ENCODE peak calls at places on chromosome 1, in nine cellular contexts. C, W, V, N, K, L, S, U and Q are unnamed samples. For H3K4me1, the result is how much of the 10 kb centered on the place peaks cover.

GRCh38 chr1:56265205-56265604 is 314.2 kb downstream of the PLPP3 start:
- DNase-seq in C (no peak), W (no peak), V (no peak), N (no peak), K (no peak), L (no peak), S (no peak), U (no peak), Q (no peak)

GRCh38 chr1:100358210-100358609 is 5.9 kb downstream of the CDC14A start:
- DNase-seq in C (no peak), W (no peak), V (peak), N (peak), K (no peak), L (no peak), S (no peak), U (peak), Q (no peak)

GRCh38 chr1:210905944-210906453 is 227.9 kb downstream of the KCNH1 start:
- DNase-seq in C (no peak), W (no peak), V (no peak), N (no peak), K (no peak), L (no peak), S (no peak), U (no peak), Q (no peak)

GRCh38 chr1:37342736-37343135 is 131.6 kb upstream of the ZC3H12A start:
- DNase-seq in C (no peak), W (no peak), V (no peak), N (no peak), K (no peak), L (no peak), S (no peak), U (peak), Q (no peak)

GRCh38 chr1:196415978-196416377 is 192.3 kb downstream of the KCNT2 start:
- DNase-seq in C (no peak), W (no peak), V (no peak), N (no peak), K (no peak), L (no peak), S (no peak), U (no peak), Q (no peak)

GRCh38 chr1:155261401-155261887 is 716 bp downstream of the SCAMP3 start:
- DNase-seq in C (no peak), W (no peak), V (peak), N (peak), K (no peak), L (no peak), S (no peak), U (no peak), Q (no peak)

GRCh38 chr1:87600848-87601247 is 272.2 kb downstream of the LMO4 start:
- DNase-seq in C (no peak), W (no peak), V (no peak), N (no peak), K (no peak), L (no peak), S (no peak), U (no peak), Q (no peak)

GRCh38 chr1:91781371-91781825 is 104.6 kb downstream of the TGFBR3 start:
- DNase-seq in C (no peak), W (no peak), V (no peak), N (peak), K (no peak), L (no peak), S (no peak), U (no peak), Q (no peak)

GRCh38 chr1:64042331-64043100 is 160.9 kb upstream of the UBE2U start:
- DNase-seq in C (no peak), W (peak), V (no peak), N (peak), K (peak), L (no peak), S (no peak), U (no peak), Q (no peak)

DNA sequence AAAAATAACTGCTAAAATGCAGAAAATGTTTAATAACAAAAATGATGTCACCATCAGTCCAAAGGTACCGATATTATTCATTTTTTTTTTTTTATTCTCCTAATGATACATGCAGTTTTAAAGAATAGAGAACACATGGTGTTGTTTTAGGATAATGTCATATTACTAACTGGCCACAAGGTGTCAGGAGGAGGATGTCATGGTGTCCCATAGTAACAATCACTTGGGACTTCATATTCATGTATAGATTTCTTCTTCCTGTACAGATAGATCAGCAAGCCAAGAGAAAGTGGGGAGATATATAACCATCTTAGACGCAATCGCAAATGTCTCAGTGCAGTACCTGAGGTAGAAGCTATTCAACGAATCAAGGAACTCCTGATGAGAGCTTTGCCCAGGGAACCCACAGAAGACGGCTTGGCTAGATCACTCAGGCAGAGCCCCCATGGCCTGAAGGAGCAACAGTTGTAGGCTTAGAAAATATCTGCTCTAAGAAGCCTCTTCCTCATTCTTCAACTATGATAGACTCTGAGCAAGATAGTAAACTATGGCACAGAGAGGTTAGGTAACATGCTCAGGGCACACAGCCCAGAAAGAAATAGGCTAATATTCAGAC is 12.3 kb downstream of the OR2T11 start:
- DNase-seq in C (peak), W (no peak), V (peak), N (peak), K (no peak), L (no peak), S (no peak), U (peak), Q (no peak)
- TF ChIP-seq CTCF in C (peak), W (peak), V (peak), N (peak), K (peak), L (peak), S (peak), U (peak), Q (peak)

GRCh38 chr1:21927531-21928237 is 9.4 kb downstream of the HSPG2 start:
- DNase-seq in C (peak), W (peak), V (no peak), N (peak), K (peak), L (peak), S (peak), U (no peak), Q (no peak)

GRCh38 chr1:21926814-21927530 is 10.1 kb downstream of the HSPG2 start:
- DNase-seq in C (no peak), W (no peak), V (no peak), N (peak), K (peak), L (peak), S (peak), U (no peak), Q (no peak)

GRCh38 chr1:21926065-21926464 is 11.0 kb downstream of the HSPG2 start:
- DNase-seq in C (no peak), W (no peak), V (no peak), N (no peak), K (no peak), L (no peak), S (no peak), U (no peak), Q (no peak)

GRCh38 chr1:21924503-21925005 is 12.6 kb downstream of the HSPG2 start:
- DNase-seq in C (no peak), W (no peak), V (no peak), N (peak), K (no peak), L (no peak), S (peak), U (no peak), Q (no peak)

DNA sequence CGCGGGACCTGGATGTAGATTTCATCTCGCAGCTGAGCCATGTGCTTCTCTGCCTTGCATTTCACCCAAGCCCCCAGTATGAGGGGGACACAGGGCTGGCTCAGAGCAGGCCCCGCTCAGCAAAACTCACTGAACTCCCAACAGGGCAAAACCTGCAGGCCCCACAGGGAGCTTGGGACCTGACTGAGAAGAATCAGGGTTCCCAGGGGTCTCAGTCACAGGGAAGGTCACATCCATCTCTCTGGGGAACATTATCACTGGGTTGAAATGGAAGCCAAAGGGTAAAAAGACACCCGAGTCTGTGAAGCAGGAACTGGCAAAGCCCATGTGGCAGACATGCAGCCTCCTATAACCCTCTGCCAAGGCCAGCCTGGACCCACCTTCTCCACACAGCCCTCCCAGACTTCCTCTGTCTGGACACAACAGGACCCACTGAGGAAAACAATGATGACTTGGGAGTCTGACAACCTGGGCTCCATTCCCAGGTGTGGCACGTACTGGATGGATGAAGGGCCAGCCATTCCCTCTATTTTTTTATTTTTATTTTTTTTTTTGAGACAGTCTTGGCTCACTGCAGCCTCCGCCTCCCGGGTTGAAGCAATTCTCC is 11.7 kb downstream of the HSPG2 start:
- DNase-seq in C (no peak), W (no peak), V (no peak), N (peak), K (no peak), L (no peak), S (no peak), U (no peak), Q (no peak)
- H3K4me1 ChIP-seq in C (half or more), W (half or more), V (under half), N (half or more), K (under half), L (half or more), S (half or more), U (under half), Q (half or more)

GRCh38 chr1:15936025-15936424 is 39.9 kb downstream of the ZBTB17 start:
- DNase-seq in C (no peak), W (peak), V (no peak), N (no peak), K (no peak), L (no peak), S (no peak), U (no peak), Q (peak)

GRCh38 chr1:15939181-15940109 is 36.5 kb downstream of the ZBTB17 start:
- DNase-seq in C (peak), W (peak), V (no peak), N (peak), K (no peak), L (peak), S (peak), U (no peak), Q (no peak)

GRCh38 chr1:15938628-15939161 is 37.2 kb downstream of the ZBTB17 start:
- DNase-seq in C (no peak), W (peak), V (no peak), N (no peak), K (no peak), L (no peak), S (no peak), U (no peak), Q (no peak)

GRCh38 chr1:15937146-15937545 is 38.8 kb downstream of the ZBTB17 start:
- DNase-seq in C (no peak), W (peak), V (no peak), N (no peak), K (no peak), L (no peak), S (no peak), U (no peak), Q (peak)

DNA sequence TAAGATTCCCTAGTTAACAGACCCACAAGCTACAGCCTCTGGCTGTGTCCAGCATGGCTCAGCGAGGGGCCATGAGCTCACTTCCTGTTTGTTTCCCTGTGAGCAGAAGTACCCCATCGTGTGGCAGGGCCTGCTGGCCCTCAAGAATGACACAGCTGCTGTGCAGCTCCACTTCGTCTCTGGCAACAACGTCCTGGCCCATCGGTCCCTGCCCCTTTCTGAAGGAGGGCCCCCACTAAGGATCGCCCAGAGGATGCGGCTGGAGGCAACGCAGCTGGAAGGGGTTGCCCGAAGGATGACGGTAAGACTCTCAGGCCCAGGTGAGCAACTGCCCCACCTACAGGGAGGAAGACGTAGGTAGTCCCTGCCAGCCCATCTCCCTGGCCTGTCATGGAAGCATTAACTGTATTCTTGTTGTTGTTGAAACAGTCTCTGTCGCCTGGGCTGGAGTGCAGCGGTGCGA is 38.2 kb downstream of the ZBTB17 start:
- DNase-seq in C (no peak), W (peak), V (peak), N (peak), K (no peak), L (no peak), S (no peak), U (peak), Q (peak)
- TF ChIP-seq CTCF in C (peak), W (no peak), V (peak), N (no peak), K (no peak), L (no peak), S (no peak), U (peak), Q (no peak)

DNA sequence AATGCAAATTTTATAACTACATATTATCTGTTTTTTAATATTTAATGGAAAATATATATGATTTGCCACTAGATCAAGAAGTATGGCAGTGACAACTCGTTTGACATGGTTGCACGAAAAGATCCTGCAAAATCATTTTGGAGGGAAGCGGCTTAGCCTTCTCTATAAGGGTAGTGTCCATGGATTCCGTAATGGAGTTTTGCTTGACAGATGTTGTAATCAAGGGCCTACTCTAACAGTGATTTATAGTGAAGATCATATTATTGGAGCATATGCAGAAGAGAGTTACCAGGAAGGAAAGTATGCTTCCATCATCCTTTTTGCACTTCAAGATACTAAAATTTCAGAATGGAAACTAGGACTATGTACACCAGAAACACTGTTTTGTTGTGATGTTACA is 483 bp downstream of the IFI44 start:
- DNase-seq in C (no peak), W (no peak), V (no peak), N (peak), K (no peak), L (no peak), S (no peak), U (no peak), Q (no peak)
- H3K4me1 ChIP-seq in C (under half), W (half or more), V (under half), N (under half), K (under half), L (under half), S (under half), U (under half), Q (under half)

GRCh38 chr1:41038110-41038509 is 16.6 kb upstream of the SLFNL1 start:
- DNase-seq in C (no peak), W (no peak), V (no peak), N (no peak), K (no peak), L (no peak), S (no peak), U (peak), Q (no peak)
- TF ChIP-seq CTCF in C (peak), W (no peak), V (no peak), N (no peak), K (peak), L (peak), S (no peak), U (peak), Q (no peak)

GRCh38 chr1:172431224-172431623 is 10.7 kb downstream of the C1orf105 start:
- DNase-seq in C (no peak), W (no peak), V (no peak), N (no peak), K (no peak), L (no peak), S (no peak), U (no peak), Q (no peak)
- H3K4me1 ChIP-seq in C (under half), W (under half), V (under half), N (under half), K (under half), L (under half), S (under half), U (under half), Q (under half)

GRCh38 chr1:13543927-13544556 is 30.2 kb upstream of the LRRC38 start:
- DNase-seq in C (no peak), W (peak), V (no peak), N (no peak), K (no peak), L (no peak), S (no peak), U (peak), Q (peak)
- TF ChIP-seq CTCF in C (no peak), W (no peak), V (no peak), N (no peak), K (peak), L (peak), S (peak), U (no peak), Q (peak)

GRCh38 chr1:151010346-151010726 is 2.1 kb downstream of the PRUNE1 start:
- DNase-seq in C (no peak), W (no peak), V (no peak), N (no peak), K (no peak), L (no peak), S (no peak), U (no peak), Q (no peak)

GRCh38 chr1:151009674-151010345 is 1.6 kb downstream of the PRUNE1 start:
- DNase-seq in C (no peak), W (no peak), V (no peak), N (no peak), K (no peak), L (no peak), S (no peak), U (no peak), Q (no peak)

GRCh38 chr1:151007853-151008243 is 401 bp upstream of the PRUNE1 start:
- DNase-seq in C (no peak), W (no peak), V (no peak), N (no peak), K (no peak), L (no peak), S (no peak), U (peak), Q (no peak)

GRCh38 chr1:151008244-151009205 is at the start of gene PRUNE1:
- DNase-seq in C (peak), W (peak), V (peak), N (peak), K (peak), L (peak), S (peak), U (peak), Q (peak)

GRCh38 chr1:151009206-151009587 is 948 bp downstream of the PRUNE1 start:
- DNase-seq in C (no peak), W (no peak), V (no peak), N (no peak), K (no peak), L (no peak), S (no peak), U (no peak), Q (no peak)
- H3K4me1 ChIP-seq in C (half or more), W (half or more), V (under half), N (under half), K (under half), L (half or more), S (under half), U (under half), Q (half or more)

DNA sequence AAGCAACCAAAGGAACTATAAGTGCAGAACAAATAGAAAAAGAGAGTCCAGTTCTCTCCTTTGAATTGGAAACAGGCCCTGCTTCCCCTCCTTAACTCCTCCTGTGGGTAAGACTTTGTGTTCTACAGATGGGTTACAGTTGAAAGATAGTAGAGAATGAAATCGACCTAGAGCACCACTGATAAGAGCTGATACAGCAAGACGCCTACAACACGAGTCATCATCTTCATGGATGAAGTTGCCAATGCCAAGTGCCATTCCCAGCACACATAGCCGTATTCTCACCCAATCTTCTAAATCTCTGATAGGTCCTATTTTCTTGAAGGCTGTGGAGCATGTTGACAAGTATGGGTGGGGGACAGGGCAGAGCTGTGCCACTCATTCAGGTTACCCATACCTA is 99.8 kb upstream of the CAMK1G start:
- DNase-seq in C (no peak), W (no peak), V (no peak), N (no peak), K (no peak), L (no peak), S (no peak), U (no peak), Q (no peak)
- TF ChIP-seq CTCF in C (no peak), W (no peak), V (no peak), N (no peak), K (no peak), L (no peak), S (no peak), U (no peak), Q (no peak)